ENCODE peak calls at places on chromosomes 5 and 9, in seven cellular contexts. A is neuronal stem cell; R is ovary; D is SK-N-MC; W is CD8-positive, alpha-beta memory T cell; P is endothelial cell of umbilical vein; Y is hepatocyte. H is an unnamed sample. For H3K36me3, the result is how much of the 10 kb centered on the place peaks cover.

GRCh38 chr5:4230905-4231561 is 635.4 kb downstream of the IRX1 start:
- DNase-seq in Y (no peak), A (peak), W (no peak), R (no peak), D (no peak), P (no peak), H (no peak)

GRCh38 chr5:127785098-127785927 is 82.1 kb downstream of the CCDC192 start:
- DNase-seq in R (no peak), Y (peak), P (no peak), A (no peak), W (peak), D (no peak), H (no peak)

GRCh38 chr5:36728697-36729543 is 122.5 kb downstream of the SLC1A3 start:
- DNase-seq in W (no peak), A (peak), P (peak), R (no peak), D (peak), Y (peak), H (no peak)

GRCh38 chr9:137881591-137882505 is 4.3 kb downstream of the CACNA1B start:
- DNase-seq in W (no peak), D (no peak), A (no peak), R (no peak), Y (no peak), P (no peak), H (no peak)

GRCh38 chr9:73039253-73039915 is 86.5 kb upstream of the ALDH1A1 start:
- DNase-seq in Y (peak), W (no peak), D (no peak), R (peak), A (no peak), P (peak), H (no peak)

GRCh38 chr5:178642351-178642909 is 15.6 kb upstream of the CLK4 start:
- DNase-seq in A (no peak), W (no peak), R (no peak), Y (peak), P (peak), D (peak), H (no peak)

GRCh38 chr5:128290152-128290858 is 206.7 kb downstream of the SLC12A2 start:
- DNase-seq in Y (no peak), D (no peak), R (no peak), A (no peak), W (no peak), P (no peak), H (no peak)

GRCh38 chr9:109083813-109084405 is 35.8 kb downstream of the TMEM245 start:
- DNase-seq in R (no peak), Y (no peak), P (no peak), W (no peak), A (no peak), D (no peak), H (no peak)

GRCh38 chr5:56244676-56245075 is 11.5 kb upstream of the ANKRD55 start:
- DNase-seq in W (no peak), D (no peak), R (no peak), A (no peak), P (no peak), Y (peak), H (no peak)

GRCh38 chr9:6106576-6107339 is 91.3 kb upstream of the RANBP6 start:
- DNase-seq in R (no peak), D (peak), W (no peak), A (peak), Y (peak), P (peak), H (no peak)

GRCh38 chr5:60196382-60197113 is 303.0 kb upstream of the PDE4D start:
- DNase-seq in R (no peak), W (no peak), P (peak), A (no peak), Y (peak), D (peak), H (no peak)

GRCh38 chr5:139061274-139061673 is 136.9 kb downstream of the SIL1 start:
- DNase-seq in R (peak), A (no peak), W (no peak), P (peak), Y (peak), D (no peak), H (no peak)

GRCh38 chr5:44809215-44809955 is 638 bp downstream of the MRPS30 start:
- DNase-seq in W (peak), P (peak), A (peak), Y (peak), D (no peak), R (peak), H (peak)

GRCh38 chr5:177025139-177025538 is 2.6 kb downstream of the ZNF346 start:
- DNase-seq in R (no peak), Y (no peak), P (no peak), W (no peak), D (no peak), A (no peak), H (no peak)

GRCh38 chr5:137442660-137443059 is 56.5 kb downstream of the SPOCK1 start:
- DNase-seq in Y (no peak), W (no peak), P (peak), R (no peak), A (no peak), D (no peak), H (no peak)

GRCh38 chr5:38119836-38120235 is 138.5 kb upstream of the EGFLAM start:
- DNase-seq in W (no peak), D (no peak), A (no peak), P (no peak), R (no peak), Y (no peak), H (no peak)

GRCh38 chr5:10351882-10352395 is 1.6 kb upstream of the MARCHF6 start:
- DNase-seq in P (no peak), W (no peak), D (no peak), R (no peak), Y (no peak), A (no peak), H (no peak)
- H3K27ac ChIP-seq in P (no peak), W (peak), D (no peak), R (no peak), Y (peak), A (no peak), H (no peak)

DNA sequence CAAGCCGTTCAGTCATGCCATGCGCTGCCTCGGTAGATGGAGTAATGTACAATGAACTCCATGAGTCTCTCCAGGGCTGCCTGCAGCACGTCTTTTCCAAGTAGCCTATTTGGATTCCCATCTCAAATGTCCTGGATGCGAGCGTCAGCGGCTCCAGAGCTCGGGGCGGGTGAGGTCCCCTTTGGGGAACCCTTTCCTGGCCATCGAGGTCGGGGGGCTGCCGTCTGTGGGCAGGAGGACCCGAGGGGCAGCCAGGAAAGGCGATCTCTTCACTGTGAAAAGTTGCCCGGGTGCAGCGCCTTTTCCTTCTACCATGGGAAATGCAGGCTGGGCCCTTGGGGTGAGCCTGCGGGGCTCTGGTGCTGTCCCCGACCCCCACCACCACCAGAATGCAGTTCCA is 36.9 kb upstream of the FCN2 start:
- DNase-seq in R (no peak), D (no peak), A (no peak), W (no peak), P (no peak), Y (no peak), H (no peak)
- H3K36me3 ChIP-seq in R (under half), D (under half), A (under half), W (under half), P (under half), Y (under half), H (under half)

GRCh38 chr5:135993894-135994514 is 34.8 kb upstream of the TGFBI start:
- DNase-seq in A (no peak), P (peak), D (no peak), R (no peak), Y (peak), W (no peak), H (no peak)
- H3K27ac ChIP-seq in A (no peak), P (peak), D (peak), R (peak), Y (peak), W (no peak), H (peak)

GRCh38 chr9:120764476-120764875 is 28.7 kb downstream of the FBXW2 start:
- DNase-seq in W (no peak), Y (no peak), D (no peak), A (no peak), R (no peak), P (no peak), H (no peak)
- H3K36me3 ChIP-seq in W (under half), Y (under half), D (half or more), A (under half), R (under half), P (under half), H (half or more)

DNA sequence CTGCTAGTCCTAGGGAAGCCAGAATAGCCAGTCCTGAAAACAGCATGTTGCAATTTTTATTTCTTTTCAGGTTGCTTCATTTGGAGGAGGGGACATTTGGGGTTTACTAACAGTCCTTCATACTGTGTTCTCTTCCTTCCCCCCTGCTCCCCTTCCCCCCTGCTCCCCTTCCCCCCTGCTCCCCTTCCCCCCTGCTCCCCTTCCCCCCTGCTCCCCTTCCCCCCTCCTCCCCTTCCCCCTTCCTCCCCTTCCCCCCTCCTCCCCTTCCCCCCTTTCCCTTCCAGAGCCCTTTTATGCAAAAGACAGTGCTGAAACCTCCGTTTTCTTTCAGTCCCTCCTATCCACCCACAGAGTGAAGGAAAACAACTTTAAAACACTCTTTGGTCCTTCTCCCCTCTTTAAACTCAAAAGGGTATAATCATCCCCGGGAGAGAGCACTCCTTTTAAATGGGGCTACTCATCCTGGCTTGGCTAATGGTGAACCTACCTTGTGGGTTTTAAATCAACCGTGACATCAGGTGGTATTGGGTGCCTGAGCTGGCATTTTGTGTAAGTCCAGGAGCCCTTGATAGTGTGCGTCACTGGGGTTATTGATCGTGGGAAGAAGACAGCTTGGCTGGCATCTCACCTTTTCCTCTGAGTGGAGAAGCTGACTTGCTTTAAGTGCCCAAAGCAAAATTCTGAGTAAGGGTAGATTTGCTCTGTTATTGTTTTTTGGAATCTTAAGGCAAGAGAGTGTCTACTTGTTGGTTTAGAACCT is 2.6 kb downstream of the LARP1 start:
- DNase-seq in A (no peak), P (peak), D (no peak), W (no peak), Y (no peak), R (no peak), H (peak)
- H3K27ac ChIP-seq in A (no peak), P (no peak), D (peak), W (peak), Y (peak), R (peak), H (peak)

DNA sequence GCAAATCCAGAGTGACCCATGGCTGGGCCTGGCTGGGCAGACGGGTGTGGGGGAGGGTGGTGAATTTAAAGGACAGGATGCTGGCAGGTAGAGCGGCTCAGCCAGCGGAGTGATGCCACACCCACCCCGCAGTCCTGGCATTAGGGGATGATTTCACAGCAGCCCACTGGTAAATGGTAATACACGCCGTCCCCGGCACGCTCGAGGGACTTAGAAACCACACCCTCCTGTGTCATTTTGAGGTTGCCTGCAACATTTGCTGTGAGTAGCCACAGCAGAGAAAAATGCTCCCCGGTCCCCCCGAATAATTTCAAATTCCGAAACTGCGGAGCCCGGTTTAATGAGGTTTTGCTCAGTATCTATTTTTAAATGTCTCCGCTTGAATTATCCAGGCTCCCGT is 71.3 kb upstream of the FCN2 start:
- DNase-seq in P (no peak), D (no peak), W (no peak), R (no peak), A (no peak), Y (no peak), H (no peak)
- H3K36me3 ChIP-seq in P (under half), D (under half), W (under half), R (under half), A (under half), Y (under half), H (under half)

DNA sequence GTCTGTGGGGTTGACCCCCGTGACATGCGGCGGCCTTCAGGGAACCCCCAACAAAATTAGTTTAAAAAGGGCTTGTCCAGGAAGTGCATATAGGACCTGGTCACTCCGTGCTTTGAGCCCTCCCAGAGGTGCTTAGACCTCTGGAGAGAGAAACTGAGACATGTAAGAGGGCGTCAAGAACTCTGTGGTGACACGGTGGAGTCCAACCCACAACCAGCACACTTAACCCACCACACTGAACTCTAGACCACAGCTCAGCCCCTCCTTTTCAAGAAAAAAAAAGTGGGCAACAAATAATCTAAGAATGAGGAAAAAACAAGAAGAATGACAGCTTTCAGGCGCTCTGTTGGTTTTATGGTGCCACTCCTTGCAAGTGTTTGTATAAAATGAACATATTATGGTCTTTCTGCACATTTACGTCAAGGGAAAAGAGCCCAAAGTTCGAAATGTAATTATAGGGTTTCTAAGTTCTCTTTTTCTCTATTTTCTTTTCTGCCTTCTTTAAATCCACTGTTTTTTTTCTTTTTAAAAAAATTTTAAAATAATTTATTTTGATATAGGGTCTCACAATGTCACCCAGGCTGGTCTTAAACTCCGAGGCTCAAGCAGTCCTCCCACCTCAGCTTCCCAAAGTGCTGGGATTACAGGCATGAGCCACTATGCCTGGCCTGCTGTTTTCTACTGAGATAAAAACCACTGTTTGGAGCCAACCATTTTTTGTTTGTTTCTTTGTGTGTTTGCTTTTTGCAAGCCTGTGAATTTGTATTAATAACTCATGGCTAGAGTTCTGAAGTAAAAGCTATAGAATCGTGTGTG is 50.1 kb upstream of the SNAPC3 start:
- DNase-seq in W (no peak), P (no peak), Y (no peak), R (no peak), A (no peak), D (no peak), H (no peak)
- H3K27ac ChIP-seq in W (no peak), P (no peak), Y (peak), R (no peak), A (no peak), D (no peak), H (no peak)

DNA sequence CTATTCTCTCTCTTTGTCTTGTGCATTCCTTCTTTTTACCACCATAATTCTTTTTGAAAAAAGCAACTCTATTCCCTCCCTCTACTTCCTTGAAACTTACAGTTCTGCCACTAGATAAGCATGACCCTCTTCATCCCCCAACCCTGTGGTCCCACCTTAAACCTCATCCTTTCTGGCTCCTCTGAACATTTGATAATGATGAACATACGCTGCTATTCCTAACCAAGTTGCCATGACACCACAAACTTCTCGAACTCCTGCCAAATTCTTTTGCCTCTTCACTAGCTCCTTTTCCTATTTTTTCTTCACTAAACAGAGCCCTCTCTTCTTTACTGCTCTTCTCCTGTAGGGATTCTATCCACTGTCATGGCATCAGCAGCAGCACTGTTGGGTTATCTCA is 57.1 kb downstream of the MOCS2 start:
- DNase-seq in Y (no peak), A (no peak), D (no peak), W (no peak), R (no peak), P (no peak), H (no peak)
- H3K36me3 ChIP-seq in Y (under half), A (under half), D (under half), W (under half), R (under half), P (under half), H (under half)

GRCh38 chr9:36263662-36264061 is 5.4 kb upstream of the GNE start:
- DNase-seq in Y (no peak), D (no peak), R (no peak), P (no peak), W (no peak), A (no peak), H (no peak)
- H3K27ac ChIP-seq in Y (no peak), D (no peak), R (no peak), P (no peak), W (no peak), A (no peak), H (no peak)